ENCODE peak calls at places on chromosomes 12 and 14, in eight cellular contexts. G is activated T-helper 1 cell treated with anti-CD3 and anti-CD28 coated beads, Interleukin-2, amount 50 U/mL, for 16 hours; N is mucosa of gallbladder; S is aorta; F is neural progenitor cell; Y is activated T-helper 9 cell treated with anti-CD3 and anti-CD28 coated beads, Interleukin-2, amount 50 U/mL, for 16 hours; U is activated effector memory CD4-positive, alpha-beta T cell treated with anti-CD3 and anti-CD28 coated beads, Interleukin-2, amount 50 U/mL, for 16 hours; Z is AG10803. L is an unnamed sample.

GRCh38 chr12:23752245-23752644 is 197.2 kb downstream of the SOX5 start:
- DNase-seq in G (no peak), N (no peak), S (no peak), F (no peak), Y (no peak), U (no peak), Z (no peak), L (no peak)

GRCh38 chr12:50066402-50066801 is 9.0 kb downstream of the ASIC1 start:
- DNase-seq in G (no peak), N (no peak), S (peak), F (peak), Y (no peak), U (no peak), Z (peak), L (no peak)

GRCh38 chr12:130145731-130146130 is 16.5 kb upstream of the FZD10 start:
- DNase-seq in G (no peak), N (no peak), S (no peak), F (no peak), Y (no peak), U (no peak), Z (no peak), L (no peak)

GRCh38 chr14:104803916-104804371 is 3.0 kb downstream of the ZBTB42 start:
- DNase-seq in G (no peak), N (no peak), S (peak), F (no peak), Y (no peak), U (no peak), Z (no peak), L (no peak)

GRCh38 chr14:103846569-103847438 is 571 bp downstream of the PPP1R13B start:
- DNase-seq in G (no peak), N (no peak), S (no peak), F (peak), Y (peak), U (peak), Z (no peak), L (peak)

GRCh38 chr12:54993181-54993835 is 8.7 kb upstream of the TESPA1 start:
- DNase-seq in G (no peak), N (peak), S (no peak), F (peak), Y (peak), U (peak), Z (peak), L (peak)

GRCh38 chr14:59117754-59118153 is 70.7 kb upstream of the DAAM1 start:
- DNase-seq in G (no peak), N (no peak), S (no peak), F (no peak), Y (no peak), U (no peak), Z (no peak), L (no peak)

GRCh38 chr12:56248711-56249110 is 9.5 kb downstream of the ANKRD52 start:
- DNase-seq in G (no peak), N (no peak), S (no peak), F (no peak), Y (no peak), U (no peak), Z (no peak), L (no peak)

GRCh38 chr12:52007158-52007921 is 594 bp downstream of the TAMALIN start:
- DNase-seq in G (peak), N (peak), S (peak), F (peak), Y (peak), U (peak), Z (peak), L (peak)

GRCh38 chr14:92160619-92161018 is 38.9 kb downstream of the CPSF2 start:
- DNase-seq in G (no peak), N (no peak), S (no peak), F (no peak), Y (no peak), U (no peak), Z (peak), L (peak)

GRCh38 chr14:90848944-90849731 is 32.9 kb upstream of the TTC7B start:
- DNase-seq in G (no peak), N (no peak), S (no peak), F (no peak), Y (no peak), U (no peak), Z (no peak), L (peak)

GRCh38 chr14:51942971-51943370 is 46.4 kb upstream of the RTRAF start:
- DNase-seq in G (no peak), N (no peak), S (no peak), F (no peak), Y (no peak), U (no peak), Z (no peak), L (no peak)

GRCh38 chr12:132030367-132031038 is 80.8 kb downstream of the EP400 start:
- DNase-seq in G (no peak), N (peak), S (no peak), F (no peak), Y (no peak), U (no peak), Z (peak), L (no peak)

GRCh38 chr12:100794441-100795192 is at the start of gene ANO4:
- DNase-seq in G (no peak), N (no peak), S (no peak), F (peak), Y (no peak), U (no peak), Z (peak), L (no peak)

GRCh38 chr14:38481939-38482678 is 226.2 kb upstream of the CLEC14A start:
- DNase-seq in G (no peak), N (no peak), S (no peak), F (no peak), Y (no peak), U (no peak), Z (peak), L (no peak)